ENCODE peak calls at places on chromosomes 6 and 20, in ten cellular contexts. J, X, U, C, H, Z, I, E, L and N are unnamed samples.

GRCh38 chr6:143125896-143126573 is 65.3 kb downstream of the AIG1 start:
- DNase-seq in J (no peak), X (no peak), U (no peak), C (no peak), H (no peak), Z (no peak), I (no peak), E (no peak), L (no peak), N (no peak)

GRCh38 chr6:161407581-161407980 is 133.7 kb upstream of the AGPAT4 start:
- DNase-seq in J (no peak), X (no peak), U (peak; percentile 64), C (peak; percentile 94), H (no peak), Z (peak; percentile 54), I (peak; percentile 75), E (peak; percentile 36), L (no peak), N (peak; percentile 68)

GRCh38 chr6:46129301-46129633 is 522 bp upstream of the ENPP4 start:
- DNase-seq in J (peak; percentile 48), X (no peak), U (no peak), C (no peak), H (no peak), Z (no peak), I (no peak), E (no peak), L (no peak), N (no peak)

GRCh38 chr20:23659989-23660837 is 22.5 kb upstream of the CST3 start:
- DNase-seq in J (no peak), X (peak; percentile 33), U (peak; percentile 57), C (peak; percentile 75), H (no peak), Z (no peak), I (peak; percentile 87), E (peak; percentile 73), L (no peak), N (no peak)

GRCh38 chr20:50982372-50982771 is 23.8 kb downstream of the MOCS3 start:
- DNase-seq in J (peak; percentile 93), X (no peak), U (peak; percentile 51), C (peak; percentile 74), H (peak; percentile 60), Z (peak; percentile 80), I (peak; percentile 74), E (peak; percentile 37), L (peak; percentile 86), N (no peak)

GRCh38 chr20:35303382-35303734 is 11.1 kb upstream of the FAM83C start:
- DNase-seq in J (no peak), X (no peak), U (no peak), C (no peak), H (no peak), Z (no peak), I (no peak), E (no peak), L (no peak), N (no peak)

GRCh38 chr6:125789576-125790402 is 971 bp upstream of the NCOA7 start:
- DNase-seq in J (peak; percentile 20), X (peak; percentile 77), U (peak; percentile 63), C (peak; percentile 58), H (peak; percentile 41), Z (peak; percentile 62), I (peak; percentile 74), E (peak; percentile 54), L (peak; percentile 17), N (peak; percentile 63)

GRCh38 chr6:15253107-15254073 is 7.5 kb downstream of the JARID2 start:
- DNase-seq in J (no peak), X (no peak), U (no peak), C (no peak), H (no peak), Z (no peak), I (no peak), E (no peak), L (no peak), N (peak; percentile 45)

GRCh38 chr20:44800398-44801046 is 9.8 kb downstream of the RIMS4 start:
- DNase-seq in J (no peak), X (peak; percentile 77), U (no peak), C (no peak), H (no peak), Z (no peak), I (no peak), E (peak; percentile 25), L (no peak), N (no peak)

GRCh38 chr6:3011158-3011557 is 11.5 kb downstream of the NQO2 start:
- DNase-seq in J (no peak), X (no peak), U (no peak), C (no peak), H (no peak), Z (no peak), I (no peak), E (no peak), L (no peak), N (no peak)

GRCh38 chr6:156686429-156686939 is 90.7 kb upstream of the ARID1B start:
- DNase-seq in J (peak; percentile 58), X (peak; percentile 80), U (peak; percentile 71), C (peak; percentile 53), H (peak; percentile 37), Z (peak; percentile 26), I (peak; percentile 82), E (peak; percentile 70), L (peak; percentile 48), N (peak; percentile 41)
- TF ChIP-seq CTCF in J (peak; percentile 47), X (peak; percentile 72), U (peak; percentile 33), C (peak; percentile 38), H (no peak), Z (peak; percentile 9), I (peak; percentile 55), E (peak; percentile 31), L (peak; percentile 44), N (peak; percentile 6)

GRCh38 chr6:39792501-39793450 is 600 bp downstream of the DAAM2 start:
- DNase-seq in J (no peak), X (peak; percentile 55), U (no peak), C (no peak), H (no peak), Z (no peak), I (no peak), E (no peak), L (no peak), N (no peak)
- H3K4me3 ChIP-seq in J (no peak overlapping the region), X (peak overlapping the region; percentile 63), U (peak overlapping the region; percentile 63), C (peak overlapping the region; percentile 57), H (peak overlapping the region; percentile 55), Z (peak overlapping the region; percentile 41), I (peak overlapping the region; percentile 61), E (no peak overlapping the region), L (peak overlapping the region; percentile 50), N (no peak overlapping the region)

GRCh38 chr6:7939864-7940228 is 29.3 kb upstream of the TXNDC5 start:
- DNase-seq in J (no peak), X (no peak), U (no peak), C (peak; percentile 15), H (no peak), Z (no peak), I (no peak), E (no peak), L (no peak), N (no peak)
- TF ChIP-seq CTCF in J (no peak), X (no peak), U (peak; percentile 2), C (no peak), H (no peak), Z (no peak), I (no peak), E (no peak), L (no peak), N (no peak)

GRCh38 chr6:30614044-30614842 is 2.8 kb downstream of the PPP1R10 start:
- DNase-seq in J (no peak), X (no peak), U (no peak), C (no peak), H (no peak), Z (no peak), I (peak; percentile 33), E (no peak), L (no peak), N (peak; percentile 46)
- H3K4me3 ChIP-seq in J (peak overlapping the region; percentile 96), X (peak overlapping the region; percentile 92), U (peak overlapping the region; percentile 90), C (peak overlapping the region; percentile 55), H (peak overlapping the region; percentile 94), Z (peak overlapping the region; percentile 88), I (peak overlapping the region; percentile 24), E (peak overlapping the region; percentile 13), L (peak overlapping the region; percentile 89), N (peak overlapping the region; percentile 86)

DNA sequence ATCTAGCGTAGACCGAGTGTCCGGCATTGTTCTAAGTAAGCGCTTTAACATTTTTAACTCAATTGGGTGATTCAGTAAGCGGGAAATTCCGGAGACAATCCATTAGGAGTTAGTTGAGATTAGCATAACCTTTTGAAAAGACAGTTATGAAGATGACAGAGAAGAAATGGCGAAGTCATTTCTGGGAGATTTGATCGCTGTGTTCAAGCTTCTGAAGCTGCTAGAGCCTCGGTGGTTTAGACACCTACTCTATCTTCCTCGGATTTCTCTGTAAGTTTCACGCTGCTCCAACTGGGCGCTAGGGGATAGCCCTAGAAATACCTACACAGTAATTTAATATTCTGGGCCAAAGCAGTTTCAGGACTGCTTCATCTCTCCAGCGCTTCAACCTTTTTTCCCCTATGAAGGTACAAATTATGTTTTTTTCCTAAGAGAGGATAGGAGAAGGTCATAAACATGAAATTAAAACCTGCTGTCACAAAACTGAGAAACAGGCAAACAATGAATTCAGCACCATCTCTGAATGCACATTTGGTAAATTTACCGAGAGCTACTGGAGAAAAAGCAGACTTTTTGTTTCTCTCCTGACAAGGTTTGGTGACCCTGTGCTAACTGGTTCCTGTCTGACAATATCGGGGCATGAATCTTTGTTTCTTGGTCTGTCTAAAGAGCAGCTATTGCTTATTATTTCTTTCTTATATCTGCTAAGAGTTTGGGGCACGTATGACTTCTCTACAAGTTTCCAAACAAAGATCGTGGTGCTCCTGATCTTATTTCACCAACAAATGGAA is 22.4 kb downstream of the ZNF311 start:
- DNase-seq in J (peak; percentile 69), X (no peak), U (peak; percentile 73), C (peak; percentile 73), H (no peak), Z (peak; percentile 81), I (peak; percentile 80), E (peak; percentile 87), L (peak; percentile 30), N (peak; percentile 26)
- TF ChIP-seq CTCF in J (peak; percentile 32), X (peak; percentile 44), U (peak; percentile 30), C (peak; percentile 29), H (no peak), Z (no peak), I (peak; percentile 46), E (peak; percentile 18), L (no peak), N (no peak)